ENCODE peak calls at places on chromosome 2, in six cellular contexts. K, C, W, P, G and H are unnamed samples.

GRCh38 chr2:173545364-173545734 is 190.7 kb downstream of the CDCA7 start:
- DNase-seq in G (no peak), C (no peak), W (peak), K (no peak), P (peak), H (no peak)

GRCh38 chr2:72893594-72894319 is 6.5 kb downstream of the SPR start:
- DNase-seq in W (peak), K (no peak), G (no peak), P (peak), C (peak), H (peak)

GRCh38 chr2:15457868-15458267 is 103.3 kb downstream of the NBAS start:
- DNase-seq in K (no peak), C (no peak), P (no peak), W (no peak), G (no peak), H (no peak)

GRCh38 chr2:146642066-146642465 is 1202.8 kb upstream of the ACVR2A start:
- DNase-seq in C (peak), P (no peak), G (no peak), W (no peak), K (no peak), H (peak)

GRCh38 chr2:233075966-233076339 is 15.8 kb downstream of the INPP5D start:
- DNase-seq in K (no peak), G (no peak), P (no peak), C (no peak), W (no peak), H (no peak)

GRCh38 chr2:5290911-5291546 is 401.2 kb upstream of the SOX11 start:
- DNase-seq in K (no peak), G (no peak), P (no peak), C (no peak), W (peak), H (peak)

GRCh38 chr2:241762933-241763369 is 13.7 kb upstream of the GAL3ST2 start:
- DNase-seq in K (no peak), W (no peak), P (peak), C (no peak), G (no peak), H (peak)

GRCh38 chr2:215368493-215368809 is 56.6 kb downstream of the ATIC start:
- DNase-seq in K (no peak), C (no peak), G (no peak), W (no peak), P (no peak), H (no peak)

GRCh38 chr2:127623388-127624320 is 22.3 kb upstream of the GPR17 start:
- DNase-seq in C (peak), P (no peak), G (no peak), K (no peak), W (peak), H (peak)

GRCh38 chr2:1514391-1515072 is 101.3 kb downstream of the TPO start:
- DNase-seq in K (no peak), G (no peak), W (no peak), C (no peak), P (no peak), H (no peak)

GRCh38 chr2:195590866-195591215 is 66.2 kb upstream of the SLC39A10 start:
- DNase-seq in W (no peak), C (no peak), K (no peak), G (no peak), P (peak), H (no peak)

GRCh38 chr2:67880291-67880761 is 182.5 kb downstream of the C1D start:
- DNase-seq in G (no peak), K (no peak), P (peak), W (peak), C (peak), H (no peak)

GRCh38 chr2:108377815-108378630 is at the start of gene SULT1C4:
- DNase-seq in G (no peak), W (peak), C (no peak), K (no peak), P (peak), H (no peak)

GRCh38 chr2:199057936-199058335 is 399.8 kb downstream of the SATB2 start:
- DNase-seq in K (no peak), G (no peak), P (no peak), C (no peak), W (no peak), H (no peak)

GRCh38 chr2:68110102-68110501 is 47.3 kb upstream of the C1D start:
- DNase-seq in K (no peak), G (no peak), C (no peak), W (no peak), P (no peak), H (no peak)

GRCh38 chr2:232761301-232761907 is 15.0 kb downstream of the KCNJ13 start:
- DNase-seq in W (peak), C (peak), K (no peak), G (no peak), P (peak), H (peak)

GRCh38 chr2:47271054-47272000 is 116.2 kb upstream of the STPG4 start:
- DNase-seq in C (peak), W (no peak), P (no peak), K (no peak), G (no peak), H (peak)

GRCh38 chr2:136141510-136142154 is 23.7 kb upstream of the CXCR4 start:
- DNase-seq in C (peak), G (no peak), P (peak), K (no peak), W (no peak), H (peak)

GRCh38 chr2:65453916-65454315 is 21.5 kb upstream of the SPRED2 start:
- DNase-seq in C (no peak), G (no peak), W (no peak), P (no peak), K (no peak), H (no peak)

GRCh38 chr2:229150317-229150716 is 120.8 kb downstream of the PID1 start:
- DNase-seq in P (no peak), W (no peak), K (no peak), C (no peak), G (no peak), H (peak)

GRCh38 chr2:135281375-135281774 is 229.3 kb downstream of the RAB3GAP1 start:
- DNase-seq in G (no peak), W (no peak), P (no peak), K (no peak), C (no peak), H (no peak)

GRCh38 chr2:237427807-237428506 is 14.0 kb upstream of the COL6A3 start:
- DNase-seq in P (no peak), C (no peak), W (no peak), G (no peak), K (no peak), H (no peak)

GRCh38 chr2:164302786-164303185 is 318.5 kb downstream of the GRB14 start:
- DNase-seq in C (no peak), K (no peak), P (no peak), G (no peak), W (no peak), H (no peak)

GRCh38 chr2:40346535-40347354 is 105.1 kb downstream of the SLC8A1 start:
- DNase-seq in W (no peak), K (no peak), P (no peak), G (no peak), C (no peak), H (no peak)